ENCODE peak calls at places on chromosomes 13 and 19, in five cellular contexts. N is WTC11, U is DMS 273 treated with DMSO at 0.1 percent for 48 hours, G is RWPE2, S is uterus. V is an unnamed sample.

GRCh38 chr13:73872397-73872796 is 261.8 kb downstream of the KLF12 start:
- DNase-seq in U (no peak), G (no peak), S (no peak), N (no peak), V (no peak)

GRCh38 chr19:51386882-51387520 is 773 bp downstream of the LIM2 start:
- DNase-seq in S (no peak), G (no peak), N (no peak), U (no peak), V (peak)

GRCh38 chr19:10183926-10184325 is 10.8 kb downstream of the DNMT1 start:
- DNase-seq in G (no peak), S (no peak), N (no peak), U (no peak), V (no peak)

GRCh38 chr13:110711778-110712070 is 1.8 kb upstream of the ING1 start:
- DNase-seq in S (no peak), G (no peak), U (no peak), N (no peak), V (no peak)

GRCh38 chr13:22316494-22317025 is 645.7 kb downstream of the FGF9 start:
- DNase-seq in U (no peak), S (no peak), N (no peak), G (no peak), V (no peak)

GRCh38 chr13:66962953-66963352 is 267.2 kb downstream of the PCDH9 start:
- DNase-seq in G (no peak), S (no peak), N (no peak), U (no peak), V (no peak)

GRCh38 chr19:16594131-16594586 is 21.9 kb upstream of the SLC35E1 start:
- DNase-seq in U (no peak), S (no peak), G (no peak), N (no peak), V (no peak)

GRCh38 chr13:53200498-53201453 is 172.2 kb downstream of the OLFM4 start:
- DNase-seq in N (peak), S (no peak), U (no peak), G (no peak), V (peak)

GRCh38 chr19:1401138-1401888 is at the start of gene GAMT:
- DNase-seq in G (no peak), S (no peak), U (no peak), N (peak), V (no peak)

V was measured in pancreas.